ENCODE peak calls at places on chromosome 13, in seven cellular contexts. P is BE2C, M is tibial nerve, D is heart right ventricle, T is foreskin fibroblast, N is uterus, X is adrenal gland. W is an unnamed sample.

GRCh38 chr13:42561752-42562467 is 12.0 kb upstream of the TNFSF11 start:
- DNase-seq in P (no peak), D (no peak), M (no peak), X (no peak), N (no peak), T (peak; percentile 23), W (no peak)

GRCh38 chr13:51723529-51723928 is 80.4 kb downstream of the DHRS12 start:
- DNase-seq in P (no peak), T (no peak), X (no peak), D (no peak), M (no peak), N (no peak), W (no peak)

GRCh38 chr13:49021953-49022352 is 46.2 kb downstream of the FNDC3A start:
- DNase-seq in M (no peak), D (no peak), N (no peak), X (no peak), P (no peak), T (no peak), W (no peak)

GRCh38 chr13:28001049-28001448 is 12.6 kb upstream of the URAD start:
- DNase-seq in T (no peak), M (no peak), X (no peak), N (no peak), D (no peak), P (no peak), W (no peak)

GRCh38 chr13:39506559-39507390 is 96.2 kb downstream of the LHFPL6 start:
- DNase-seq in N (no peak), D (no peak), P (no peak), T (peak; percentile 18), M (no peak), X (no peak), W (no peak)

GRCh38 chr13:48975101-48975925 is at the start of gene FNDC3A:
- DNase-seq in M (no peak), N (peak; percentile 49), X (peak; percentile 55), D (peak; percentile 83), P (peak; percentile 24), T (no peak), W (peak; percentile 94)

GRCh38 chr13:40755082-40755755 is 15.8 kb downstream of the MRPS31 start:
- DNase-seq in M (no peak), N (no peak), P (no peak), D (no peak), X (no peak), T (no peak), W (no peak)

GRCh38 chr13:82165396-82166174 is 1716.7 kb downstream of the SLITRK1 start:
- DNase-seq in N (no peak), X (no peak), P (peak; percentile 40), T (no peak), M (no peak), D (peak; percentile 2), W (no peak)

GRCh38 chr13:111177803-111178389 is 62.8 kb downstream of the ARHGEF7 start:
- DNase-seq in P (no peak), X (no peak), D (no peak), N (no peak), M (no peak), T (peak; percentile 29), W (peak; percentile 10)

GRCh38 chr13:21638319-21639282 is 32.3 kb upstream of the FGF9 start:
- DNase-seq in D (no peak), T (peak; percentile 8), M (no peak), X (no peak), P (no peak), N (peak; percentile 18), W (peak; percentile 18)

GRCh38 chr13:96020155-96020575 is 33.0 kb downstream of the UGGT2 start:
- DNase-seq in P (peak; percentile 47), D (no peak), M (no peak), N (no peak), T (peak; percentile 37), X (peak; percentile 50), W (peak; percentile 20)

GRCh38 chr13:69274231-69274630 is 833.4 kb upstream of the ATXN8OS start:
- DNase-seq in N (no peak), P (no peak), X (no peak), T (no peak), D (no peak), M (no peak), W (no peak)

GRCh38 chr13:34087791-34088190 is 269.8 kb downstream of the RFC3 start:
- DNase-seq in X (no peak), M (no peak), N (no peak), T (no peak), P (no peak), D (no peak), W (no peak)

GRCh38 chr13:40453666-40454030 is 212.8 kb downstream of the FOXO1 start:
- DNase-seq in N (no peak), P (no peak), D (no peak), T (no peak), X (no peak), M (no peak), W (no peak)

GRCh38 chr13:114099918-114100445 is 32.4 kb downstream of the RASA3 start:
- DNase-seq in P (peak; percentile 67), N (peak; percentile 14), M (peak; percentile 15), X (no peak), D (peak; percentile 11), T (no peak), W (no peak)

GRCh38 chr13:99811067-99811715 is 160.4 kb downstream of the ZIC5 start:
- DNase-seq in X (no peak), P (peak; percentile 49), M (no peak), D (no peak), T (no peak), N (no peak), W (no peak)
- H3K4me3 ChIP-seq in X (no peak overlapping the region), P (no peak overlapping the region), M (no peak overlapping the region), D (no peak overlapping the region), T (no peak overlapping the region), N (no peak overlapping the region), W (no peak overlapping the region)

GRCh38 chr13:80336335-80336734 is 4.6 kb downstream of the SPRY2 start:
- DNase-seq in T (no peak), P (no peak), X (no peak), D (no peak), M (no peak), N (no peak), W (no peak)

GRCh38 chr13:80338781-80339577 is 1.9 kb downstream of the SPRY2 start:
- DNase-seq in D (peak; percentile 75), N (peak; percentile 50), T (peak; percentile 72), M (peak; percentile 55), P (peak; percentile 82), X (peak; percentile 84), W (peak; percentile 66)

GRCh38 chr13:80339578-80339840 is 1.4 kb downstream of the SPRY2 start:
- DNase-seq in D (no peak), N (no peak), P (no peak), T (no peak), M (no peak), X (no peak), W (no peak)

GRCh38 chr13:80337706-80338105 is 3.2 kb downstream of the SPRY2 start:
- DNase-seq in D (no peak), X (no peak), N (no peak), T (no peak), P (no peak), M (no peak), W (no peak)

DNA sequence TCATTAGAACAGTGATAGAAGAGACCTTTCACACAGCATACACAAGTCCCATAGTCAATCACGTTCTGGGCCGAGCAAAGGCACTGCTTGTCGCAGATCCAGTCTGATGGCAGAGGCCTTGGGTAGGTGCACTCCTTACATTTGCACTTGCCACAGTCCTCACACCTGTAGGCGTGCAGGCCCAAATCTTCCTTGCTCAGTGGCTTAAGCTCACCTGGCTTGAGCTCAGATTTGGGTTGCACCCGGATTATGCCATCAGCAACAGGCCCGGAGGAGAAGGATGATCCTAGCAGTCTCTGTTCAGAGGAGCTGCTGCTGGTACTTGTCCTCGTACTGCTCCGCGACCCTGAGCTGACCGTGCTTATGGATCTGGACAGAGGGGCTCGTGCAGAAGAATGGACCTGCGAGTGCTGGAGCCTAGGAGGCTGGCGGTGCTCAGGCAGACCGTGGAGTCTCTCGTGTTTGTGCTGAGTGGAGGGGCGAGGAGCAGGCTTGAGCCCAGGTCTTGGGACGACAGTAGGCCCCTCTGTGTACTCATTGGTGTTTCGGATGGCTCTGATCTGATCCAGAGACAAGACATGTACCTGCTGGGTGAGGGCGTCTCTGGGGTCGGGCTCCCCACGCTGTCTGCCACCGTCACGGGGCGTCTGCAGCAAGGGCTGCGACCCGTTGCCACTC is 3.8 kb downstream of the SPRY2 start:
- DNase-seq in N (no peak), T (no peak), M (no peak), P (peak; percentile 32), D (no peak), X (no peak), W (no peak)
- H3K4me3 ChIP-seq in N (peak overlapping the region; percentile 58), T (peak overlapping the region; percentile 74), M (peak overlapping the region; percentile 71), P (peak overlapping the region; percentile 100), D (peak overlapping the region; percentile 90), X (peak overlapping the region; percentile 74), W (no peak overlapping the region)

GRCh38 chr13:108494991-108495661 is 134.3 kb upstream of the MYO16 start:
- DNase-seq in D (no peak), T (no peak), M (no peak), P (no peak), N (no peak), X (no peak), W (no peak)

GRCh38 chr13:108495686-108496363 is 133.6 kb upstream of the MYO16 start:
- DNase-seq in P (no peak), T (no peak), M (no peak), N (no peak), D (no peak), X (no peak), W (no peak)

DNA sequence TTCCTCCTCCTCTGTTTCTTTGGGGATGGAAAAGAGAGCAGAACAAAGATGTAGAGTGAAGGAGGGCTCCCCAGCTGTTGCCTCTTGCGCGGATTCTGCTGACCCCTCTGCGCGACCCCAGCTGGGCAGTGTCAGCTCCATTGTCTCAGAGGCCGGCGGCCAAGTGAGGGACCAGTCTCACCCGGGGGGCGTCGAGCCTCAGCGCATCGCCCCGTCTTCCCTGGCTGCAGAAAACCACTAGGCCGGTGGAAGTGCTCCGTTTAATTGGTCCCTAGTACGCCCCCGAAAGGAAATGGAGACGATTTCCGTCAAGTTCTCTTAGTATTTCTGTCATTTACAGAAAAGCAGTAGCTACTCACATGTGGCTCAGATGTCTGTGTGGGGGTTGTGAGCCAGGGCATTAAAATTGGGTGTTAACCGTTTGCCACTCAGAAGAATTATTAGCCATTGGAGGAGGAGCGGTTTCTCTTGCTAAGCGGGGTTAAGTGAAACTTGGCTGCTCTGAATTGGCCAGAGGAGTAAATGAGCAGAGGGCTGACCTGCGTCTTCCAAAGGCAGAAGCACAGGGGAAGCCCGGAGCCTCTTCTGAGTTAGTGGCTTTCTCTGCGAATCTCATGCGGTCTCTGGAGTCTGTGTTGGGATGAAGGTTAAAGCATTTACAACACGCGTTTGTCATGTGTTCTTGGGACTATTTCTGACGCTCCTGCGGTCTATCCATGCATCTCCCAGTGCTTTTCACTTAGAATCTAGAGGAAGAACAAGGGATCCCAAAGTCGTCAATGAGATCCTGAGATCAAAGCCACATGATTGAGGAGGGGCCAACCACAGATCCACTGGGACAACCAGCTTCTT is 132.8 kb upstream of the MYO16 start:
- DNase-seq in X (no peak), D (no peak), T (no peak), P (no peak), N (no peak), M (no peak), W (no peak)
- H3K4me3 ChIP-seq in X (no peak overlapping the region), D (peak overlapping the region; percentile 36), T (no peak overlapping the region), P (no peak overlapping the region), N (no peak overlapping the region), M (peak overlapping the region; percentile 7), W (no peak overlapping the region)

DNA sequence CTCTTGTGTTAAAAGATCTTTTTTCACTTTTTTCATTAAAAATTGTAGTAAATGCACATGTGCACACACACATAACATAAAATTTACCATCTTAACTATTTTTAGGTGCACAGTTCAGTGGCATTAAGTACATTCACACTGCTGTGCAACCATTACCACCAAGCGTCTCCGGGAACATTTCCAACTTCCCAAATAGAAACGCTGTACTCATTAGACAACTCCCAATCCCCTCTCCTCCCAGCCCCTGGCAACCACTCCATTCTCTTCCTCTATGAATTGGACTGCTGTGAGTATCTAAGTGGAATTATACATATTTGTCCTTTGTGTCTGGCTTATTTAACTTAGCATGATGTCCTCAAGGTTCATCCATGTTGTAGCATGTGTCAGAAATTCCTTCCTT is 11.6 kb downstream of the GJB2 start:
- DNase-seq in N (no peak), D (no peak), P (no peak), T (no peak), X (no peak), M (no peak), W (no peak)
- H3K4me3 ChIP-seq in N (no peak overlapping the region), D (no peak overlapping the region), P (no peak overlapping the region), T (no peak overlapping the region), X (no peak overlapping the region), M (no peak overlapping the region), W (no peak overlapping the region)

W was measured in lower leg skin.